ENCODE peak calls at places on chromosomes 4 and X, in eight cellular contexts. O is adrenal gland, C is GM10248, M is fibroblast of lung, Y is astrocyte of the spinal cord, L is uterus, I is A549, R is OCI-LY7. A is an unnamed sample.

GRCh38 chr4:152820073-152820472 is 40.3 kb downstream of the ARFIP1 start:
- DNase-seq in O (no peak), C (no peak), M (no peak), Y (no peak), L (no peak), I (no peak), R (no peak), A (no peak)

GRCh38 chr4:8155048-8155447 is 3.6 kb downstream of the ABLIM2 start:
- DNase-seq in O (no peak), C (no peak), M (no peak), Y (no peak), L (no peak), I (no peak), R (no peak), A (peak)

GRCh38 chr4:26806331-26806730 is 54.3 kb upstream of the STIM2 start:
- DNase-seq in O (no peak), C (no peak), M (no peak), Y (no peak), L (no peak), I (no peak), R (no peak), A (no peak)

GRCh38 chr4:100362363-100362762 is 155.5 kb downstream of the EMCN start:
- DNase-seq in O (no peak), C (no peak), M (no peak), Y (no peak), L (no peak), I (no peak), R (no peak), A (peak)

GRCh38 chrX:47568656-47569295 is 7.8 kb downstream of the ARAF start:
- DNase-seq in O (no peak), C (no peak), M (no peak), Y (no peak), L (no peak), I (peak), R (peak), A (no peak)

GRCh38 chr4:8330821-8331566 is 61.4 kb downstream of the HTRA3 start:
- DNase-seq in O (peak), C (no peak), M (peak), Y (no peak), L (peak), I (no peak), R (no peak), A (no peak)

GRCh38 chr4:78247541-78248285 is 190.6 kb downstream of the FRAS1 start:
- DNase-seq in O (no peak), C (no peak), M (no peak), Y (no peak), L (no peak), I (no peak), R (no peak), A (no peak)

GRCh38 chr4:139905489-139905888 is 239.9 kb downstream of the MGST2 start:
- DNase-seq in O (no peak), C (no peak), M (no peak), Y (no peak), L (no peak), I (no peak), R (no peak), A (no peak)

GRCh38 chr4:27711041-27711440 is 850.4 kb downstream of the STIM2 start:
- DNase-seq in O (no peak), C (no peak), M (no peak), Y (no peak), L (no peak), I (no peak), R (no peak), A (no peak)

GRCh38 chr4:95377511-95377910 is 171.3 kb downstream of the UNC5C start:
- DNase-seq in O (no peak), C (no peak), M (no peak), Y (no peak), L (no peak), I (no peak), R (no peak), A (no peak)

GRCh38 chr4:108954880-108955279 is 192.0 kb upstream of the ETNPPL start:
- DNase-seq in O (no peak), C (no peak), M (no peak), Y (no peak), L (no peak), I (no peak), R (no peak), A (no peak)

GRCh38 chr4:14222630-14223029 is 595.1 kb upstream of the BOD1L1 start:
- DNase-seq in O (no peak), C (no peak), M (peak), Y (no peak), L (no peak), I (no peak), R (no peak), A (no peak)

GRCh38 chrX:49185062-49185394 is 1.1 kb downstream of the PRICKLE3 start:
- DNase-seq in O (no peak), C (no peak), M (no peak), Y (no peak), L (no peak), I (no peak), R (no peak), A (no peak)

GRCh38 chr4:82905205-82905604 is 4.7 kb downstream of the THAP9 start:
- DNase-seq in O (no peak), C (peak), M (no peak), Y (peak), L (no peak), I (no peak), R (no peak), A (peak)

GRCh38 chrX:75623535-75623934 is 100.7 kb upstream of the ZDHHC15 start:
- DNase-seq in O (no peak), C (no peak), M (no peak), Y (no peak), L (no peak), I (peak), R (no peak), A (no peak)

GRCh38 chr4:156255205-156255604 is 301.5 kb upstream of the CTSO start:
- DNase-seq in O (no peak), C (no peak), M (no peak), Y (peak), L (no peak), I (no peak), R (no peak), A (no peak)

GRCh38 chr4:16225139-16225538 is 1.1 kb downstream of the TAPT1 start:
- DNase-seq in O (no peak), C (no peak), M (peak), Y (peak), L (no peak), I (peak), R (peak), A (peak)

GRCh38 chr4:41365726-41366125 is 109.0 kb downstream of the UCHL1 start:
- DNase-seq in O (no peak), C (no peak), M (no peak), Y (no peak), L (no peak), I (no peak), R (no peak), A (no peak)

GRCh38 chrX:71235482-71235881 is 12.5 kb downstream of the GJB1 start:
- DNase-seq in O (no peak), C (no peak), M (no peak), Y (no peak), L (no peak), I (no peak), R (no peak), A (no peak)

GRCh38 chr4:46146993-46147392 is 23.1 kb upstream of the GABRG1 start:
- DNase-seq in O (no peak), C (no peak), M (no peak), Y (no peak), L (no peak), I (no peak), R (no peak), A (no peak)

GRCh38 chrX:50707955-50708694 is 105.9 kb downstream of the SHROOM4 start:
- DNase-seq in O (no peak), C (no peak), M (no peak), Y (peak), L (no peak), I (no peak), R (no peak), A (no peak)

GRCh38 chr4:3375688-3376087 is 66.1 kb upstream of the HGFAC start:
- DNase-seq in O (peak), C (no peak), M (peak), Y (peak), L (no peak), I (peak), R (no peak), A (peak)

GRCh38 chrX:15336023-15336413 is 695 bp upstream of the PIGA start:
- DNase-seq in O (peak), C (no peak), M (peak), Y (peak), L (no peak), I (peak), R (peak), A (peak)

GRCh38 chrX:152915541-152916241 is 17.8 kb downstream of the ZNF185 start:
- DNase-seq in O (peak), C (peak), M (peak), Y (peak), L (peak), I (peak), R (peak), A (peak)

GRCh38 chr4:85520765-85521749 is 46.1 kb downstream of the ARHGAP24 start:
- DNase-seq in O (no peak), C (no peak), M (no peak), Y (no peak), L (no peak), I (no peak), R (no peak), A (no peak)

GRCh38 chrX:13047752-13048151 is 3.3 kb upstream of the FAM9C start:
- DNase-seq in O (no peak), C (no peak), M (no peak), Y (no peak), L (no peak), I (no peak), R (no peak), A (no peak)

GRCh38 chr4:85953651-85954018 is 406.2 kb downstream of the MAPK10 start:
- DNase-seq in O (no peak), C (no peak), M (peak), Y (no peak), L (no peak), I (peak), R (no peak), A (peak)

GRCh38 chr4:176735300-176735699 is 57.4 kb downstream of the VEGFC start:
- DNase-seq in O (no peak), C (no peak), M (peak), Y (peak), L (no peak), I (no peak), R (no peak), A (peak)

GRCh38 chr4:166498541-166498940 is 625.5 kb downstream of the TLL1 start:
- DNase-seq in O (no peak), C (no peak), M (peak), Y (no peak), L (no peak), I (no peak), R (no peak), A (no peak)

GRCh38 chrX:50036481-50036880 is 114.1 kb downstream of the CLCN5 start:
- DNase-seq in O (no peak), C (no peak), M (no peak), Y (no peak), L (no peak), I (no peak), R (no peak), A (no peak)

GRCh38 chrX:151801980-151802379 is 67.4 kb downstream of the CNGA2 start:
- DNase-seq in O (no peak), C (no peak), M (no peak), Y (no peak), L (no peak), I (peak), R (no peak), A (no peak)

GRCh38 chrX:142854970-142855369 is 170.8 kb upstream of the SPANXN4 start:
- DNase-seq in O (no peak), C (no peak), M (no peak), Y (no peak), L (no peak), I (no peak), R (no peak), A (no peak)

DNA sequence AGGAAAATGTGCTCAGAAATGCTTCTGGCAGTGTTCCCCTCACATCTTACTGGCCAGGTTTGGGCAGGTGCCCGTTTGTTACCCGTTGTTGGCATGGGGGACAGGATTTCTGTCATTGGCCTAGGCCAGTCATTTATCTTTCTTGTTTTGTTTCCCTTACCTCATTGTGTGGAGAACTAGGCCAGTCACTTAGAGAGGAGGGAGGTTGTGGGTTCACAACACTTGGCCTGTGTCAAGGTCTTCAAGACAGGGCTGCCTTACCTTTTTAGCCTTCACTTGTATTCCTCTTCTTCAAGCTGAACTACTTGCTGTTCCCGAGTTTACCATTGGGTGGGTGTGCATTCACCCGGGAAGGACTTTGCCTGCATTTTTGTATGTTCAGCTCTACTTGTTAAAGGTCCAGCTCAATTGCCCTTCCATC is 17.7 kb downstream of the SNX25 start:
- DNase-seq in O (peak), C (no peak), M (peak), Y (no peak), L (no peak), I (no peak), R (no peak), A (no peak)
- TF ChIP-seq CTCF in O (peak), C (no peak), M (peak), Y (peak), L (no peak), I (no peak), R (peak), A (peak)

GRCh38 chrX:1909419-1910206 is 294.8 kb downstream of the ASMT start:
- DNase-seq in O (no peak), C (no peak), M (no peak), Y (no peak), L (no peak), I (no peak), R (peak), A (no peak)
- TF ChIP-seq CTCF in O (no peak), C (no peak), M (no peak), Y (no peak), L (no peak), I (no peak), R (no peak), A (no peak)

DNA sequence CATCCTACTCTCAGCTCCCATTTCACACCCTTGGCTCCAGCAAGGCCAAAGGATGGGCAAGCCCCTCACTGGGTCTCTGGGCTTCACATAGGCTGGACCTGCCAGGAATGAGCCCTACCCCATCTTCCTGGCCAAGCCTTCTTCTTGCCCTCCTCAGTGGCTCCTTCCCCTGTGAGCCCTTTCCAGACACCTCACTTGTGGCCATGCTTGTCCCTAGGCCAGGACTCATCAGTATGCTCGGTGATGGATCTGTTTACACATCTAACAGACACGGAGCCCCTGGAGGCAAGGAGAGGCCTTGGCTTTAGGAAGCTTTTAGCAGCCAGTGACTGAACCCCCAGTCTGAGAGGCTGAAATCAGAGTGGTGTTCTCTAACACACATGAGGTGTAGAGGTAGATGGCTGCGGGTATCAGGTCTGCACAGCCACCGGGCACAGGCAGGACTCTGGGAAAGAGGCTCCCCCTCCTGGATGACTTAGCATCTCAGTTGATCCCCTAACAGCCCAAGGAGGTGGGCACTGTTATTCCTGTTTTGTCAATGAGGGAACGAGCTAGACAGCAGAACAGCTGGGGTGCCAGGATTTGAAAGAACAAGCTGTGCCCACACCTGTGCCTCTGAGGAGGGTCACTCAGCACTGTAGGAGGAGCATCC is 44.8 kb downstream of the PPP2R2C start:
- DNase-seq in O (no peak), C (no peak), M (no peak), Y (no peak), L (no peak), I (no peak), R (no peak), A (no peak)
- TF ChIP-seq CTCF in O (no peak), C (no peak), M (no peak), Y (no peak), L (no peak), I (no peak), R (peak), A (no peak)

DNA sequence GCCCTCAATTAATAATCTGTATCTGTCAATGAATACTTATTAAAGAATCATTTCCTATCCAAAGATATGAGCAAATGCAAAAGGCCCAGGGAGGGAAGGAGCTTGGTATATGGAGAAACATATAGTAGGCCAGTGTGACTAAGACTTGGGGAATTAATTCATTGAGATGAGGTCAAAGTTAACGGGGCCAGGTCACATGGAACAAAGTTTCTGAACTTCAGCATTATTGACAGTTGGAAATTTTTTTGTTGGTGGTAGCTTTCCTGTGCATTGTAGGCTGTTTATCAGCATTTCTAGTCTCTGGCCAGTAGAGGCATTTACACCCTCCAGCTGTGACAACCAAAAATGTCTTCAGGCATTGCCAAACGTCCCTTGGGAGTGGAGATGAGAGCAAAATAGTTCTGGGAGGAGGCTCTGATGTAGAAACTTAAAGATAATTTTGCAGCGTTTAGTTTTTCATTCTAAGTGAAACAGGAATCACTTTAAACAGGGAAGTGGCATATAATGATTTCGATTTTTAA is 202.0 kb downstream of the SLC4A4 start:
- DNase-seq in O (no peak), C (no peak), M (no peak), Y (no peak), L (no peak), I (no peak), R (no peak), A (no peak)
- TF ChIP-seq CTCF in O (no peak), C (no peak), M (no peak), Y (peak), L (no peak), I (no peak), R (peak), A (peak)

DNA sequence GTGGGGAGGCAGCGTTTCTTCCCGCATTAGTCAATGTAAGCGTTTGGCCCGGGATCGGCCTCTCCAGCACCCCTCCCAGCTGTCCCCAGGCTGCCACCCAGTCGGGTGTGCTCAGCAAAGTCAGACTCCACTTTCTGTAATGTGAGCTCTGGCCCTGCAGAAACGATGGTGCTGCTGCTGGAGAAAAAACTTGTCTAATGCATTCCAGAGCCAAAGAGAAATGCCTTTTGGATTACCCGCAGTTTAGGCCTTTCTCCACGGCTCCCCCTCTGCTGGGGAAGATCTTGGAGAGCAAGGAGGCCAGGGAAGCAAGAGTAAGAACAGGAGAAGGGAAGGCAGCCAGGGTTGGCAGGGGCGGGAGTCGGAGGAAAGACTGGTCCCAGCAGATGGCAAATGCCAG is 55.2 kb downstream of the ELF4 start:
- DNase-seq in O (no peak), C (no peak), M (peak), Y (peak), L (no peak), I (no peak), R (no peak), A (peak)
- TF ChIP-seq CTCF in O (no peak), C (no peak), M (no peak), Y (no peak), L (no peak), I (no peak), R (no peak), A (no peak)

GRCh38 chrX:134782796-134783195 is 124.5 kb upstream of the PLAC1 start:
- DNase-seq in O (no peak), C (no peak), M (peak), Y (peak), L (no peak), I (peak), R (peak), A (peak)
- TF ChIP-seq CTCF in O (peak), C (peak), M (peak), Y (peak), L (peak), I (peak), R (peak), A (peak)